ENCODE peak calls at places on chromosome 16, in four cellular contexts. X, M, K and O are unnamed samples.
A peak's percentile ranks its signal among the peaks of the same experiment; 100 is the strongest.

GRCh38 chr16:30875881-30876791 is 17.7 kb downstream of the BCL7C start:
- DNase-seq in X (no peak), K (peak; percentile 67), M (no peak), O (peak; percentile 81)

GRCh38 chr16:80788016-80788415 is 16.4 kb downstream of the CDYL2 start:
- DNase-seq in M (no peak), K (no peak), X (no peak), O (no peak)

GRCh38 chr16:86772231-86772510 is 193.8 kb downstream of the FOXL1 start:
- DNase-seq in X (no peak), M (no peak), K (no peak), O (no peak)

GRCh38 chr16:30032083-30032819 is 1.2 kb upstream of the TLCD3B start:
- DNase-seq in M (peak; percentile 56), X (no peak), K (no peak), O (peak; percentile 87)

GRCh38 chr16:4604401-4604800 is 10.3 kb downstream of the UBALD1 start:
- DNase-seq in M (no peak), K (no peak), X (no peak), O (no peak)

GRCh38 chr16:1614226-1615102 is 2.3 kb downstream of the CRAMP1 start:
- DNase-seq in X (peak; percentile 58), M (peak; percentile 32), K (no peak), O (peak; percentile 54)

GRCh38 chr16:17327671-17328335 is 143.0 kb downstream of the XYLT1 start:
- DNase-seq in M (no peak), X (no peak), K (no peak), O (no peak)

GRCh38 chr16:22001591-22001990 is 675 bp upstream of the PDZD9 start:
- DNase-seq in K (no peak), M (no peak), X (no peak), O (no peak)

GRCh38 chr16:85912271-85912974 is 13.5 kb downstream of the IRF8 start:
- DNase-seq in M (no peak), X (no peak), K (no peak), O (peak; percentile 42)

GRCh38 chr16:11379420-11379819 is 34.2 kb downstream of the RMI2 start:
- DNase-seq in M (no peak), X (no peak), K (peak; percentile 71), O (no peak)

GRCh38 chr16:56273615-56274014 is 82.3 kb downstream of the GNAO1 start:
- DNase-seq in M (no peak), K (no peak), X (no peak), O (no peak)

GRCh38 chr16:51968756-51969155 is 578.2 kb downstream of the TOX3 start:
- DNase-seq in K (no peak), X (no peak), M (no peak), O (no peak)

GRCh38 chr16:65975049-65975708 is 391.3 kb upstream of the CDH5 start:
- DNase-seq in X (no peak), M (no peak), K (no peak), O (peak; percentile 71)

GRCh38 chr16:24041834-24042631 is 206.2 kb downstream of the PRKCB start:
- DNase-seq in X (peak; percentile 69), M (peak; percentile 53), K (peak; percentile 45), O (peak; percentile 77)

GRCh38 chr16:2146739-2147138 is 1.7 kb upstream of the RAB26 start:
- DNase-seq in K (no peak), M (no peak), X (no peak), O (no peak)

GRCh38 chr16:69613283-69614154 is 47.8 kb downstream of the NFAT5 start:
- DNase-seq in M (no peak), X (no peak), K (peak; percentile 27), O (peak; percentile 24)

GRCh38 chr16:75379911-75380847 is 53.1 kb downstream of the CFDP1 start:
- DNase-seq in X (no peak), K (peak; percentile 60), M (peak; percentile 17), O (peak; percentile 84)
- TF ChIP-seq MYC in X (no peak), K (no peak), M (no peak), O (peak; percentile 88)

GRCh38 chr16:67397812-67398545 is 4.7 kb upstream of the TPPP3 start:
- DNase-seq in M (no peak), K (no peak), X (no peak), O (no peak)
- TF ChIP-seq CTCF in M (no peak), K (no peak), X (no peak), O (no peak)

DNA sequence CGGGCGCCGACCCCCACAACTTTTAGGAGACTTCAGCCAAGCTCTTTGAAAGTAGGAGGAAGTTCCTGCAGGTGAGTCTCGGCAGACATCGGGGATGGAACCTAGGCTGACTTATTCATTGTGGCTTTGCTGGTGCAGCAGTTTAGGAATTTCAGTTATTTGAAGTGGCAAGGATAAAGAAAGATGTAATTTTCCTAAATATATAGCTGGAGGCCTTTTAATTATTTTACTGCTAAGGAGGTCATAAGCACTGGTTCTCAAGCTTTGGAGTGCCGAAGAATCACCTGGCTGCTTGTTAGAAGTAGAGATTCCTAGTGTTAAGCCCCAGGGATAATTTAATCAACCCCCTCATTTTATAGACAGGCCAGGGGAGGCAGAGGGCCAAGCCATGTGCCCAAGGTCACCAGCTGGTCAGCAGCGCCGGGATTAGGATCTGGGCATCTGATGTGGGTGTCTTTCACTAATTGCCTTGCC is 28.9 kb upstream of the BCAR1 start:
- DNase-seq in M (no peak), X (no peak), K (no peak), O (no peak)
- H3K4me3 ChIP-seq in M (no peak overlapping the region), X (no peak overlapping the region), K (no peak overlapping the region), O (no peak overlapping the region)

DNA sequence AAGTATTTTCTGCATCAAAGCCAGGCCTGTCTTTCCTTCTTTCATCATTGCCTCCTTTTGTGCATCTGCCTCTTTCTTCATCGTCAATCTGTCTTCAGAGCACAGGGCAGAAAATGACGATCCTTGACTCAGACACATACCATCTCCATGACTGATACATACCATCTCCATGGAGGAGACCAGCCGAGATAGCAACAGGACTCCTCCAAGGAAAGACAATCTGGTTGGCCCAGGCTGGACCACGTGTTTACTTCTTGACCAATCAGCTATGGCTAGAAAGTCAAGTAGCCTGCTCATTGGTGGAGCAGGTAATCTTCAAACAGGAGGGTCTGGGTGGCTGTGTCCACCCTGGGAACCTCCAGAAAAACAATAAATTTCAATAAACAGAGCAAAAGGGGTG is 164.6 kb downstream of the CPPED1 start:
- DNase-seq in K (no peak), M (no peak), X (no peak), O (peak; percentile 6)
- TF ChIP-seq MYC in K (no peak), M (no peak), X (no peak), O (no peak)

DNA sequence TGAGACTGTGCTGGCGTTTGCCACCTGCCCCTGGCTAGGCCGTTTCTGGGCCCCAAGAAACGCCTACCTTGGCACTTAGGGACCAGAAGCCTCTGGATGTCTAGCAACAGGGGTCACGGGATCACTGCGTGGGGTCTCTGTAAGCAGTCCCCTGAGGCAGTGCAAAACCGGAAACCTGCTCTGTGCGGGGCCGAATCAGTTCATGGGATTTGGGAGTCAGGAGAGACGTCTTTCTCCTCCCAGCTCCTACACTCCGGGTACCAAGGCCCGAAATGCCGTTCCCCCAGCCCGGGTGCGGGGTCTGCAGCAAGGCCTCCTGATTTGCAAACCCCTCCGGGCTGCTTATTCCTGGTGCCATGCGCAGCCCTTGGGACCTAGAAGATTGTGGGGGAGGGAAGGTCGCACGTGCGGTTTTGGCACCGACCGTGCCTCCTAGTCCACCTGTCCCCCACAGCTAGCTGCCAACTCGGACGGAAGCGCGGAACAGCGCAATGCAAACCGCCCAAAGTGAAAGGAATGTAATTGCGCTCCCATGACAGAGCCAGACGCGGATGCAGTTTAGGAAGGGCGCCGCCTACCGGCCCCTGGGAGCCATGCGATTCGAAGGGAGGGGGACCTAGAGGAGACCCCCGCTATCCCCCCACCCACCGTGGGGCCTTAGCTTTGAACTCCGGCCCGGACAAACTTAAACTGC is 6.5 kb downstream of the IRX5 start:
- DNase-seq in X (peak; percentile 50), K (no peak), M (peak; percentile 24), O (peak; percentile 62)
- TF ChIP-seq CTCF in X (peak; percentile 74), K (peak; percentile 8), M (peak; percentile 66), O (peak; percentile 50)